ENCODE peak calls at places on chromosomes 7 and 10, in four cellular contexts. H is psoas muscle, F is T-helper 17 cell, J is mesothelial cell of epicardium. L is an unnamed sample.

GRCh38 chr7:130894146-130895005 is 160.4 kb upstream of the KLF14 start:
- DNase-seq in F (no peak), H (peak), J (no peak), L (no peak)

GRCh38 chr7:22375359-22376048 is 18.6 kb upstream of the RAPGEF5 start:
- DNase-seq in H (no peak), F (no peak), J (no peak), L (no peak)

GRCh38 chr7:147207988-147208387 is 1091.4 kb downstream of the CNTNAP2 start:
- DNase-seq in J (no peak), H (no peak), F (no peak), L (no peak)

GRCh38 chr7:919924-920341 is 34.5 kb downstream of the ADAP1 start:
- DNase-seq in J (peak), F (no peak), H (no peak), L (no peak)

GRCh38 chr10:89073719-89074118 is 83.1 kb downstream of the FAS start:
- DNase-seq in H (no peak), F (no peak), J (no peak), L (no peak)

GRCh38 chr10:21705828-21706176 is 171.8 kb downstream of the MLLT10 start:
- DNase-seq in H (no peak), J (no peak), F (no peak), L (no peak)

GRCh38 chr7:128869138-128869943 is 6.7 kb downstream of the ATP6V1F start:
- DNase-seq in H (peak), J (peak), F (peak), L (peak)

GRCh38 chr10:28127881-28128280 is 129.0 kb upstream of the ODAD2 start:
- DNase-seq in H (no peak), J (no peak), F (no peak), L (no peak)

GRCh38 chr10:86252051-86252450 is 114.5 kb downstream of the GRID1 start:
- DNase-seq in F (no peak), H (no peak), J (no peak), L (no peak)

GRCh38 chr10:70193391-70193844 is 23.1 kb upstream of the SAR1A start:
- DNase-seq in F (no peak), H (no peak), J (no peak), L (no peak)

GRCh38 chr7:4131043-4131442 is 551.1 kb upstream of the FOXK1 start:
- DNase-seq in J (no peak), H (no peak), F (no peak), L (no peak)

GRCh38 chr7:35249537-35249907 is 4.4 kb downstream of the TBX20 start:
- DNase-seq in J (no peak), H (no peak), F (no peak), L (no peak)

GRCh38 chr10:86963341-86963919 is 4.9 kb upstream of the ADIRF start:
- DNase-seq in H (no peak), F (no peak), J (no peak), L (no peak)

GRCh38 chr7:155344270-155344617 is 46.6 kb downstream of the INSIG1 start:
- DNase-seq in J (no peak), H (no peak), F (no peak), L (no peak)

GRCh38 chr10:52314822-52315552 is 906 bp downstream of the DKK1 start:
- DNase-seq in J (no peak), H (no peak), F (no peak), L (no peak)

GRCh38 chr10:123936426-123936825 is 44.8 kb upstream of the CPXM2 start:
- DNase-seq in F (no peak), J (no peak), H (no peak), L (no peak)

GRCh38 chr7:92838934-92839333 is 2.6 kb upstream of the CDK6 start:
- DNase-seq in H (no peak), J (no peak), F (no peak), L (no peak)

GRCh38 chr7:135098391-135098790 is 49.5 kb upstream of the TMEM140 start:
- DNase-seq in J (no peak), F (no peak), H (no peak), L (no peak)

GRCh38 chr10:88702848-88703597 is 3.0 kb upstream of the LIPK start:
- DNase-seq in J (no peak), F (no peak), H (no peak), L (no peak)

GRCh38 chr7:4882169-4882741 is 1.3 kb downstream of the RADIL start:
- DNase-seq in J (no peak), H (peak), F (no peak), L (no peak)

GRCh38 chr10:58573144-58573543 is 60.5 kb downstream of the BICC1 start:
- DNase-seq in J (no peak), F (no peak), H (no peak), L (no peak)

GRCh38 chr10:93150289-93150688 is 76.6 kb downstream of the CYP26A1 start:
- DNase-seq in H (no peak), J (no peak), F (no peak), L (no peak)

GRCh38 chr7:84912993-84913635 is 273.7 kb downstream of the SEMA3D start:
- DNase-seq in H (no peak), J (no peak), F (no peak), L (no peak)

GRCh38 chr7:73742753-73743641 is 4.4 kb upstream of the ABHD11 start:
- DNase-seq in J (peak), H (no peak), F (no peak), L (peak)

GRCh38 chr7:71801996-71802395 is 610.1 kb downstream of the CALN1 start:
- DNase-seq in J (no peak), H (no peak), F (no peak), L (no peak)

GRCh38 chr7:88347098-88347497 is 40.4 kb upstream of the STEAP4 start:
- DNase-seq in J (no peak), H (no peak), F (no peak), L (no peak)

GRCh38 chr7:2242541-2243482 is 786 bp downstream of the NUDT1 start:
- DNase-seq in F (no peak), J (no peak), H (no peak), L (no peak)

GRCh38 chr10:120684211-120684610 is 167.0 kb upstream of the WDR11 start:
- DNase-seq in H (no peak), J (no peak), F (no peak), L (no peak)

GRCh38 chr7:45712057-45712689 is 138.0 kb downstream of the ADCY1 start:
- DNase-seq in F (no peak), J (no peak), H (no peak), L (no peak)

GRCh38 chr10:70567603-70568002 is 34.9 kb downstream of the PRF1 start:
- DNase-seq in H (no peak), J (no peak), F (no peak), L (no peak)